ENCODE peak calls at places on chromosomes 13 and 19, in six cellular contexts. One of them, this sample, is unnamed.

GRCh38 chr13:52737900-52738299 is 1.7 kb downstream of the CNMD start:
- DNase-seq in uterus: no peak
- DNase-seq in psoas muscle: no peak
- DNase-seq in lung: no peak
- DNase-seq in adrenal gland: no peak
- DNase-seq in astrocyte: no peak
- DNase-seq in this sample: no peak

GRCh38 chr19:41646589-41647204 is 19.8 kb upstream of the CEACAM4 start:
- DNase-seq in uterus: no peak
- DNase-seq in psoas muscle: no peak
- DNase-seq in lung: no peak
- DNase-seq in adrenal gland: peak; percentile 35
- DNase-seq in astrocyte: no peak
- DNase-seq in this sample: no peak

GRCh38 chr19:16516923-16517610 is 20.9 kb downstream of the C19orf44 start:
- DNase-seq in uterus: no peak
- DNase-seq in psoas muscle: no peak
- DNase-seq in lung: no peak
- DNase-seq in adrenal gland: no peak
- DNase-seq in astrocyte: no peak
- DNase-seq in this sample: no peak

GRCh38 chr19:6324757-6325156 is 8.7 kb downstream of the ACER1 start:
- DNase-seq in uterus: no peak
- DNase-seq in psoas muscle: no peak
- DNase-seq in lung: no peak
- DNase-seq in adrenal gland: no peak
- DNase-seq in astrocyte: no peak
- DNase-seq in this sample: no peak

GRCh38 chr19:5694167-5694951 is 4.3 kb downstream of the RPL36 start:
- DNase-seq in uterus: no peak
- DNase-seq in psoas muscle: no peak
- DNase-seq in lung: no peak
- DNase-seq in adrenal gland: peak; percentile 45
- DNase-seq in astrocyte: no peak
- DNase-seq in this sample: no peak

GRCh38 chr19:12198136-12198535 is 35.2 kb downstream of the ZNF136 start:
- DNase-seq in uterus: no peak
- DNase-seq in psoas muscle: no peak
- DNase-seq in lung: no peak
- DNase-seq in adrenal gland: no peak
- DNase-seq in astrocyte: no peak
- DNase-seq in this sample: no peak

GRCh38 chr13:108086678-108087077 is 128.7 kb downstream of the LIG4 start:
- DNase-seq in uterus: no peak
- DNase-seq in psoas muscle: no peak
- DNase-seq in lung: no peak
- DNase-seq in adrenal gland: no peak
- DNase-seq in astrocyte: no peak
- DNase-seq in this sample: no peak

GRCh38 chr19:7483720-7484201 is 5.1 kb downstream of the PEX11G start:
- DNase-seq in uterus: no peak
- DNase-seq in psoas muscle: no peak
- DNase-seq in lung: no peak
- DNase-seq in adrenal gland: peak; percentile 81
- DNase-seq in astrocyte: no peak
- DNase-seq in this sample: no peak

GRCh38 chr13:97797553-97797952 is 155.9 kb upstream of the IPO5 start:
- DNase-seq in uterus: no peak
- DNase-seq in psoas muscle: no peak
- DNase-seq in lung: no peak
- DNase-seq in adrenal gland: no peak
- DNase-seq in astrocyte: no peak
- DNase-seq in this sample: no peak

GRCh38 chr19:4737955-4738580 is 14.4 kb upstream of the DPP9 start:
- DNase-seq in uterus: no peak
- DNase-seq in psoas muscle: no peak
- DNase-seq in lung: no peak
- DNase-seq in adrenal gland: no peak
- DNase-seq in astrocyte: no peak
- DNase-seq in this sample: no peak

GRCh38 chr19:5047251-5047935 is 78.5 kb downstream of the KDM4B start:
- DNase-seq in uterus: no peak
- DNase-seq in psoas muscle: no peak
- DNase-seq in lung: no peak
- DNase-seq in adrenal gland: no peak
- DNase-seq in astrocyte: no peak
- DNase-seq in this sample: no peak

GRCh38 chr13:47310376-47310775 is 413.5 kb upstream of the HTR2A start:
- DNase-seq in uterus: no peak
- DNase-seq in psoas muscle: no peak
- DNase-seq in lung: no peak
- DNase-seq in adrenal gland: no peak
- DNase-seq in astrocyte: no peak
- DNase-seq in this sample: no peak

GRCh38 chr19:11164879-11165406 is 9.4 kb upstream of the SPC24 start:
- DNase-seq in uterus: peak; percentile 96
- DNase-seq in psoas muscle: peak; percentile 89
- DNase-seq in lung: peak; percentile 63
- DNase-seq in adrenal gland: peak; percentile 55
- DNase-seq in astrocyte: peak; percentile 92
- DNase-seq in this sample: peak; percentile 87

GRCh38 chr13:39451860-39452301 is 151.1 kb downstream of the LHFPL6 start:
- DNase-seq in uterus: peak; percentile 24
- DNase-seq in psoas muscle: peak; percentile 67
- DNase-seq in lung: no peak
- DNase-seq in adrenal gland: peak; percentile 24
- DNase-seq in astrocyte: peak; percentile 30
- DNase-seq in this sample: peak; percentile 63

GRCh38 chr19:1529430-1529816 is 5.5 kb downstream of the PLK5 start:
- DNase-seq in uterus: no peak
- DNase-seq in psoas muscle: no peak
- DNase-seq in lung: no peak
- DNase-seq in adrenal gland: no peak
- DNase-seq in astrocyte: no peak
- DNase-seq in this sample: no peak

GRCh38 chr13:27617801-27618411 is 2.4 kb downstream of the LNX2 start:
- DNase-seq in uterus: no peak
- DNase-seq in psoas muscle: no peak
- DNase-seq in lung: peak; percentile 53
- DNase-seq in adrenal gland: no peak
- DNase-seq in astrocyte: no peak
- DNase-seq in this sample: no peak

GRCh38 chr13:48630791-48631190 is 22.9 kb upstream of the CYSLTR2 start:
- DNase-seq in uterus: no peak
- DNase-seq in psoas muscle: no peak
- DNase-seq in lung: no peak
- DNase-seq in adrenal gland: no peak
- DNase-seq in astrocyte: no peak
- DNase-seq in this sample: no peak

GRCh38 chr19:15595069-15595468 is 19.9 kb upstream of the CYP4F8 start:
- DNase-seq in uterus: no peak
- DNase-seq in psoas muscle: no peak
- DNase-seq in lung: no peak
- DNase-seq in adrenal gland: no peak
- DNase-seq in astrocyte: no peak
- DNase-seq in this sample: no peak

GRCh38 chr19:49596954-49597702 is 6.1 kb downstream of the PRR12 start:
- DNase-seq in uterus: no peak
- DNase-seq in psoas muscle: no peak
- DNase-seq in lung: no peak
- DNase-seq in adrenal gland: no peak
- DNase-seq in astrocyte: no peak
- DNase-seq in this sample: no peak
- TF ChIP-seq CTCF in uterus: no peak
- TF ChIP-seq CTCF in psoas muscle: no peak
- TF ChIP-seq CTCF in lung: no peak
- TF ChIP-seq CTCF in adrenal gland: no peak
- TF ChIP-seq CTCF in astrocyte: no peak
- TF ChIP-seq CTCF in this sample: no peak

DNA sequence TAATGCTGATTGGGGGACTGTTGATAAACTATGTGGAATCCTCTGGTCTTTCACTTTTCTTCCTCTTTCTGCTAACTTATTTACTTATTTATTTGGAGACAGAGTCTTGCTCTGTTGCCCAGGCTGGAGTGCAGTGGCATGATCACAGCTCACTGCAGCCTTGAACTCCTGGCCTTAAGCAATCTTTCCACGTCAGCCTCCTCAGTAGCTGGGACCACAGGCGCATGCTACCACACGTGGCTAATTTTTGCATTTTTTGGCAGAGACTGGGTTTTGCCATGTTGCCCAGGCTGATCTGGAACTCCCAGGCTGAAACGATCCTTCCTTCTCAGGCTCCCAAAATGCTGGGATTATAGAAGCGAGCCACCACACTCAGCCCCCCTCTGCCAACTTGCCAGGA is 77.5 kb downstream of the ELF1 start:
- DNase-seq in uterus: no peak
- DNase-seq in psoas muscle: no peak
- DNase-seq in lung: no peak
- DNase-seq in adrenal gland: peak; percentile 59
- DNase-seq in astrocyte: no peak
- DNase-seq in this sample: no peak
- H3K4me3 ChIP-seq in uterus: no peak overlapping the region
- H3K4me3 ChIP-seq in psoas muscle: no peak overlapping the region
- H3K4me3 ChIP-seq in lung: no peak overlapping the region
- H3K4me3 ChIP-seq in adrenal gland: no peak overlapping the region
- H3K4me3 ChIP-seq in astrocyte: no peak overlapping the region
- H3K4me3 ChIP-seq in this sample: no peak overlapping the region

GRCh38 chr13:19185086-19185864 is 3.7 kb upstream of the TUBA3C start:
- DNase-seq in uterus: no peak
- DNase-seq in psoas muscle: no peak
- DNase-seq in lung: peak; percentile 28
- DNase-seq in adrenal gland: no peak
- DNase-seq in astrocyte: no peak
- DNase-seq in this sample: no peak
- H3K9me3 ChIP-seq in uterus: no peaks in the 10 kb centered on the region
- H3K9me3 ChIP-seq in psoas muscle: no peaks in the 10 kb centered on the region
- H3K9me3 ChIP-seq in lung: no peaks in the 10 kb centered on the region
- H3K9me3 ChIP-seq in adrenal gland: no peaks in the 10 kb centered on the region
- H3K9me3 ChIP-seq in astrocyte: peaks cover 8% of the 10 kb centered on the region
- H3K9me3 ChIP-seq in this sample: no peaks in the 10 kb centered on the region

DNA sequence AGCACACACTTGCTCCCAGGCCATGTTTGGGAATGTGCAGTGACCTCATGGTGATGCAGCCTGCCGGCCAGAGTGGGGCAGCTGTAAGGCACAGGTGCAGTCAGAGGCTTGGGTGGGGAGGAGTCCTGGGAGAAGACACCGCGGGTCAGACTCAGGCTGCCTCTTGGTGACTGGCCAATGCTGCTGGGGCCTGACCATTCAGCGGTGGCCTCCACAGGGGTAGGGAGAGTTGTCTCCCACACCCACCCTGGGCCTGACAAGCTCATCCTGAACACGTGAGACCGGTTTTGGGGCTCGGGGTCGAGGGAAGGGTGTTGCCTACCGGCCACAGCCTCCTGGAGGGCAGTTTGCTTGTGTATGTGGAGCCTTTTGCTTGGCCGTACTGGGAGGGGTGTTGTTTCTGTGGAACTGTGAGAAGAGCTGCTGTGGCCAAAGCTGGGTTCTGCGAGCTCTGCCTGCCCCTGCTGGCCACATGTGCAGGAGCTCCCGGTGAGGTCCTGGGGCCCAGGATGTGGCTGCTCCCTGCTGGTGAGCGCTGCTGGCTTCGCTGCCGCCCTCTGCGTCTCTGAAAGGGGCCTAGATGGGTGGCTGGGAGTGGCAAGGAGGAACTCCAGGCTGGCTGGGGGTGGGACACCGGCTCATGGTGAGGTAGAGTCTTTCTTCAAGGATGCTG is 22.1 kb downstream of the UPF1 start:
- DNase-seq in uterus: no peak
- DNase-seq in psoas muscle: no peak
- DNase-seq in lung: no peak
- DNase-seq in adrenal gland: no peak
- DNase-seq in astrocyte: no peak
- DNase-seq in this sample: no peak
- TF ChIP-seq CTCF in uterus: no peak
- TF ChIP-seq CTCF in psoas muscle: no peak
- TF ChIP-seq CTCF in lung: no peak
- TF ChIP-seq CTCF in adrenal gland: no peak
- TF ChIP-seq CTCF in astrocyte: no peak
- TF ChIP-seq CTCF in this sample: no peak

DNA sequence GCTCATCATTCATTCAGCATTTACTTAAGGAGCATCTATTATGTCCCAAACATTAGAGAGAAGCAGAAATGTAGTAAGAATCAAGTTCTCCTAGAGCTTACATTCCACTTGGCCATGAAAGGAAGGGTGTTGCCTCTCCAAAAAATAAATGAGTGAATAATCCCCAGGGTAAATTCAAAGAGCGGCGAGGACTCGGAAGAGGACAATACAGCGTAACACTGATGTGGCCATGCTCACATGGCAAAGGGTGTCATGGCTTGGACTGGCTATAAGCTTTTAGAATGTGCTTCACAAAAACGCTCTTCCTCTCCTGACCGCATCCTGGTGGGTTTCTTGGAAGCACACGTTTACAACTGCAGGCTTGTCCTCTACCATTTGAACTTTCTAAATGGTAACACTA is 290.2 kb downstream of the IRS2 start:
- DNase-seq in uterus: no peak
- DNase-seq in psoas muscle: no peak
- DNase-seq in lung: no peak
- DNase-seq in adrenal gland: no peak
- DNase-seq in astrocyte: no peak
- DNase-seq in this sample: no peak
- H3K4me3 ChIP-seq in uterus: no peak overlapping the region
- H3K4me3 ChIP-seq in psoas muscle: no peak overlapping the region
- H3K4me3 ChIP-seq in lung: no peak overlapping the region
- H3K4me3 ChIP-seq in adrenal gland: no peak overlapping the region
- H3K4me3 ChIP-seq in astrocyte: no peak overlapping the region
- H3K4me3 ChIP-seq in this sample: no peak overlapping the region

DNA sequence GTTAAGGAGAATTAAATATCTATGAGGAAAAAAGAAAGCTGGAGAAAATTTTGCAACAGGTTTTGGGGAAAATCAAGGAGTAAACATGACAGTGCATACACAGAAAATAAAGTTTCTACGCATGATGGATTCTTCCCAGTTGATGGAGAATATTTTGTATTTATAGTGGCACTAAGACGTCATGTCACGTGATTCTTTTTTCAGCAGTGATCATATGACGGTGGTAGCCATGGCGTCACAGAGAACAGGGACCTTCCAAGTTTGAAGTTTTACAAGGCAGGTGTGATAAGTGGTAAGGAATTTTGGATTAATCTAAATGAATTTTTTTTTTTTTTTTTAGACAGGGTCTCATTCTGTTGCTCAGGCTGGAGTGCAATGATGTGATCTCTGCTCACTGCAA is 8.5 kb downstream of the MBD3L1 start:
- DNase-seq in uterus: no peak
- DNase-seq in psoas muscle: no peak
- DNase-seq in lung: no peak
- DNase-seq in adrenal gland: no peak
- DNase-seq in astrocyte: no peak
- DNase-seq in this sample: no peak
- H3K9me3 ChIP-seq in uterus: no peaks in the 10 kb centered on the region
- H3K9me3 ChIP-seq in psoas muscle: no peaks in the 10 kb centered on the region
- H3K9me3 ChIP-seq in lung: no peaks in the 10 kb centered on the region
- H3K9me3 ChIP-seq in adrenal gland: no peaks in the 10 kb centered on the region
- H3K9me3 ChIP-seq in astrocyte: no peaks in the 10 kb centered on the region
- H3K9me3 ChIP-seq in this sample: no peaks in the 10 kb centered on the region

GRCh38 chr19:3586124-3586626 is 897 bp downstream of the GIPC3 start:
- DNase-seq in uterus: no peak
- DNase-seq in psoas muscle: no peak
- DNase-seq in lung: no peak
- DNase-seq in adrenal gland: no peak
- DNase-seq in astrocyte: no peak
- DNase-seq in this sample: no peak
- TF ChIP-seq CTCF in uterus: peak; percentile 38
- TF ChIP-seq CTCF in psoas muscle: peak; percentile 39
- TF ChIP-seq CTCF in lung: no peak
- TF ChIP-seq CTCF in adrenal gland: peak; percentile 62
- TF ChIP-seq CTCF in astrocyte: peak; percentile 29
- TF ChIP-seq CTCF in this sample: peak; percentile 59